ENCODE peak calls at places on chromosomes 6 and 20, in seven cellular contexts. T is stomach, V is A549, H is right cardiac atrium, C is uterus, N is pancreas, E is heart right ventricle. R is an unnamed sample.

GRCh38 chr6:17892097-17892686 is 95.2 kb downstream of the KIF13A start:
- DNase-seq in H (no peak), T (no peak), C (no peak), V (no peak), E (no peak), N (no peak), R (no peak)

GRCh38 chr6:73564578-73565345 is 43.9 kb upstream of the EEF1A1 start:
- DNase-seq in E (no peak), V (no peak), N (no peak), H (no peak), C (no peak), T (no peak), R (no peak)

GRCh38 chr20:32325706-32326506 is 32.2 kb upstream of the ASXL1 start:
- DNase-seq in H (no peak), C (no peak), T (peak; percentile 60), V (peak; percentile 91), N (no peak), E (no peak), R (no peak)

GRCh38 chr6:133761706-133762105 is 127.2 kb upstream of the TCF21 start:
- DNase-seq in T (no peak), N (no peak), E (no peak), H (no peak), C (no peak), V (no peak), R (no peak)

GRCh38 chr6:40358473-40359460 is 228.4 kb downstream of the LRFN2 start:
- DNase-seq in C (no peak), N (no peak), V (no peak), T (no peak), E (no peak), H (no peak), R (no peak)

GRCh38 chr6:83976037-83976755 is 57.4 kb upstream of the MRAP2 start:
- DNase-seq in H (no peak), N (no peak), V (no peak), C (no peak), E (no peak), T (no peak), R (no peak)

GRCh38 chr6:113936093-113936934 is 34.6 kb downstream of the HDAC2 start:
- DNase-seq in T (no peak), H (peak; percentile 10), V (peak; percentile 54), E (no peak), C (no peak), N (no peak), R (peak; percentile 17)

GRCh38 chr6:102742033-102742432 is 1348.5 kb downstream of the GRIK2 start:
- DNase-seq in E (no peak), V (no peak), C (no peak), N (no peak), T (no peak), H (no peak), R (no peak)

GRCh38 chr6:142907544-142907943 is 37.4 kb downstream of the HIVEP2 start:
- DNase-seq in C (no peak), E (no peak), N (no peak), V (no peak), H (no peak), T (no peak), R (no peak)

GRCh38 chr20:6081236-6081635 is 27.4 kb upstream of the LRRN4 start:
- DNase-seq in E (no peak), N (no peak), V (no peak), C (no peak), H (no peak), T (no peak), R (no peak)

GRCh38 chr6:70369332-70369950 is 43.9 kb upstream of the FAM135A start:
- DNase-seq in C (peak; percentile 50), H (peak; percentile 79), T (peak; percentile 76), V (peak; percentile 62), E (peak; percentile 57), N (peak; percentile 60), R (no peak)

GRCh38 chr6:137731960-137732616 is 135.0 kb upstream of the TNFAIP3 start:
- DNase-seq in C (no peak), N (no peak), H (no peak), V (peak; percentile 33), T (no peak), E (no peak), R (no peak)

GRCh38 chr6:157220485-157220884 is 102.8 kb downstream of the TMEM242 start:
- DNase-seq in T (no peak), E (no peak), V (no peak), N (no peak), C (no peak), H (no peak), R (peak; percentile 29)

GRCh38 chr6:157219201-157220200 is 103.8 kb downstream of the TMEM242 start:
- DNase-seq in C (peak; percentile 11), N (no peak), V (no peak), E (no peak), T (no peak), H (no peak), R (no peak)

GRCh38 chr6:157221817-157222175 is 101.5 kb downstream of the TMEM242 start:
- DNase-seq in T (no peak), E (no peak), N (no peak), C (no peak), H (no peak), V (no peak), R (no peak)

GRCh38 chr6:157222201-157222981 is 100.9 kb downstream of the TMEM242 start:
- DNase-seq in C (peak; percentile 19), E (no peak), H (no peak), N (no peak), V (no peak), T (no peak), R (peak; percentile 63)

GRCh38 chr6:157221049-157221816 is 102.1 kb downstream of the TMEM242 start:
- DNase-seq in V (peak; percentile 70), N (peak; percentile 92), E (peak; percentile 85), T (peak; percentile 95), C (peak; percentile 73), H (peak; percentile 93), R (peak; percentile 72)
- H3K4me3 ChIP-seq in V (peak overlapping the region; percentile 44), N (peak overlapping the region; percentile 43), E (peak overlapping the region; percentile 55), T (peak overlapping the region; percentile 38), C (peak overlapping the region; percentile 34), H (peak overlapping the region; percentile 59), R (peak overlapping the region; percentile 36)

GRCh38 chr6:166402582-166403277 is 20.0 kb upstream of the MPC1 start:
- DNase-seq in V (no peak), N (no peak), H (no peak), C (no peak), T (no peak), E (no peak), R (peak; percentile 27)
- H3K4me3 ChIP-seq in V (no peak overlapping the region), N (no peak overlapping the region), H (no peak overlapping the region), C (no peak overlapping the region), T (no peak overlapping the region), E (no peak overlapping the region), R (no peak overlapping the region)

GRCh38 chr20:49285813-49286494 is 8.1 kb upstream of the ZNFX1 start:
- DNase-seq in E (no peak), H (no peak), V (no peak), T (no peak), N (no peak), C (no peak), R (no peak)

GRCh38 chr20:49288250-49288751 is 10.4 kb upstream of the ZNFX1 start:
- DNase-seq in N (no peak), T (no peak), C (no peak), V (no peak), E (no peak), H (no peak), R (no peak)

GRCh38 chr20:49285233-49285668 is 7.4 kb upstream of the ZNFX1 start:
- DNase-seq in E (no peak), N (no peak), V (no peak), C (no peak), T (no peak), H (no peak), R (no peak)

GRCh38 chr20:49287555-49288249 is 9.8 kb upstream of the ZNFX1 start:
- DNase-seq in H (no peak), N (no peak), T (no peak), C (no peak), E (no peak), V (no peak), R (no peak)

DNA sequence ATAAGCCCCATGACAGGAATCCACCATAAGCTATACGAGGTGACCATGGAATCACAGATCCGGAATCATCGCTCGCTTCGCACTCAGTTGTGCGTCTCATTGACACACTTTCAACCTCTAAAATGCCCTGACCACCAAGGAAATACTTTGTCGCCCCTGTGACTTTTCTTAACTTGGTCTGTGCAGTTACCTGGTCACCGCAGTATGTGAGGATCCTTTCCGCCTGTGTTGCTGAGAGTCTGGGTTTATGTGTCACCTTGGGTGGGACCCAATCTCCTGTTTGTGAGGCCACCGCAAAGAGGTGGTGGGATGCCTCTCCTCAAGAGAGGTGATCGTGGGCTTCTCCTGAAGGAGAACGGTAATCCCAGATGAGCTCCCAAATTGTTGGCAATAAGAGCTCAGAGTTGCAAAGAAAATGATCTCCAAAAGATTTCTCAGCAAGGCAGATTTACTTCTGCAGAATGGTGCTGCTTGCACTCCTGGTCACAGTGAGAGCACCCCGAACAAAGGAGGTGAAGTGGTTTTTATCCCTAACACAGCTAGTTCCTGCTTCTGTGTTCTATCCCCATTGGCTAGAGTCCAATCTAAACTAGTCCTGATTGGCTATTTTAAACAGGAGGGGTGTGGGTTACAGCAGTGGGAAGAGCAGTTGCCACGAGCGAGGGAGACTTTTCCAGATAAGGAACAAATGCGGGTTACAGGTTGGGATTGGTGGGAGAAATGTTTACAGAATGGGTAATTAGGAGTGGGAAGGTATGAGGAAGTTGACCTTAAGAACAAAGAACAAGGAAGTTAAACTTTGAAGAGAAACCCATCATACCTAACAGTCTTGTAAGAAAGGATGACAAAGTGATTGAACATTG is 9.1 kb upstream of the ZNFX1 start:
- DNase-seq in C (no peak), H (no peak), V (peak; percentile 80), N (no peak), T (no peak), E (no peak), R (no peak)
- H3K4me3 ChIP-seq in C (no peak overlapping the region), H (no peak overlapping the region), V (peak overlapping the region; percentile 92), N (no peak overlapping the region), T (no peak overlapping the region), E (no peak overlapping the region), R (no peak overlapping the region)

GRCh38 chr6:2961491-2961890 is 9.9 kb downstream of the SERPINB6 start:
- DNase-seq in C (no peak), E (no peak), H (no peak), T (no peak), N (no peak), V (no peak), R (no peak)

GRCh38 chr6:2963756-2964155 is 7.6 kb downstream of the SERPINB6 start:
- DNase-seq in T (no peak), V (no peak), E (no peak), N (no peak), H (no peak), C (no peak), R (no peak)

GRCh38 chr6:2961971-2962370 is 9.4 kb downstream of the SERPINB6 start:
- DNase-seq in N (peak; percentile 84), C (no peak), E (no peak), H (no peak), V (no peak), T (peak; percentile 78), R (no peak)

GRCh38 chr6:2960935-2961334 is 10.4 kb downstream of the SERPINB6 start:
- DNase-seq in N (peak; percentile 59), V (no peak), T (no peak), H (no peak), E (no peak), C (no peak), R (no peak)

DNA sequence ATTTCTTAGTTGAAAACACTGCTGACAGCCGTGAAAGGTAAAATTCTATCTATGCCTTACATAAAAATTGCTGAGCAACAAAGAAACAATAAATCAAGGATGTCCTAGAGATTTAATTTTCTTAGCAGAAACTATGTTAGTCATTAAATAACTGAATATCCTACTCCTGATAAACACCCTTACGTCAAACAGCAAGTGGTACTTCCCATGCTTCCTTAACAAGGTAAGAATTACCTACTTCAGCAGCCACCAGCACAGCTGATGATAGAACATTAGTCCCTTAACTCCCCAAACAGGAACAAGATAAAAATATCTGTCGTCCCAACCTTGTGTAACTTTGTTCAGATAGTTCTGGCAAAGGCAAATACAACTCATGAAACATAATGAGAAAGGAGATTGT is 8.7 kb downstream of the SERPINB6 start:
- DNase-seq in E (no peak), V (no peak), N (no peak), T (no peak), H (no peak), C (no peak), R (no peak)
- H3K4me3 ChIP-seq in E (no peak overlapping the region), V (no peak overlapping the region), N (peak overlapping the region; percentile 48), T (no peak overlapping the region), H (no peak overlapping the region), C (no peak overlapping the region), R (no peak overlapping the region)

R was measured in tibial artery.